ENCODE peak calls at places on chromosomes 16 and 17, in ten cellular contexts. Q is hepatocyte, Z is progenitor cell of endocrine pancreas, X is natural killer cell, A is kidney epithelial cell, N is WTC11, V is esophagus squamous epithelium, H is lower leg skin, U is heart right ventricle, K is AG09309. E is an unnamed sample.

GRCh38 chr16:4487955-4488481 is 11.8 kb downstream of the HMOX2 start:
- DNase-seq in Q (no peak), Z (no peak), X (no peak), A (peak; percentile 61), N (no peak), V (no peak), H (no peak), U (no peak), K (no peak), E (no peak)

GRCh38 chr17:67212716-67213417 is 32.1 kb downstream of the HELZ start:
- DNase-seq in Q (no peak), Z (no peak), X (no peak), A (no peak), N (no peak), V (no peak), H (no peak), U (no peak), K (no peak), E (no peak)

GRCh38 chr16:87708181-87708580 is 57.6 kb downstream of the KLHDC4 start:
- DNase-seq in Q (no peak), Z (no peak), X (no peak), A (no peak), N (no peak), V (no peak), H (no peak), U (no peak), K (no peak), E (no peak)

GRCh38 chr17:72604518-72604917 is 483.7 kb downstream of the SOX9 start:
- DNase-seq in Q (no peak), Z (no peak), X (no peak), A (no peak), N (no peak), V (no peak), H (no peak), U (no peak), K (no peak), E (no peak)

GRCh38 chr16:85169333-85170065 is 57.2 kb upstream of the CIBAR2 start:
- DNase-seq in Q (no peak), Z (no peak), X (no peak), A (no peak), N (peak; percentile 41), V (no peak), H (no peak), U (no peak), K (no peak), E (no peak)

GRCh38 chr17:33012522-33013033 is 20.9 kb downstream of the SPACA3 start:
- DNase-seq in Q (peak; percentile 77), Z (no peak), X (no peak), A (peak; percentile 62), N (no peak), V (no peak), H (no peak), U (no peak), K (peak; percentile 40), E (no peak)

GRCh38 chr16:63890723-63891122 is 1231.1 kb downstream of the CDH11 start:
- DNase-seq in Q (no peak), Z (no peak), X (no peak), A (no peak), N (no peak), V (no peak), H (no peak), U (no peak), K (no peak), E (no peak)

GRCh38 chr16:47424846-47425245 is 36.0 kb downstream of the ITFG1 start:
- DNase-seq in Q (no peak), Z (no peak), X (no peak), A (no peak), N (peak; percentile 62), V (no peak), H (no peak), U (no peak), K (no peak), E (no peak)

GRCh38 chr17:45107286-45107685 is 25.0 kb downstream of the PLCD3 start:
- DNase-seq in Q (no peak), Z (no peak), X (no peak), A (no peak), N (no peak), V (no peak), H (no peak), U (no peak), K (no peak), E (no peak)

GRCh38 chr17:45108051-45108450 is 24.3 kb downstream of the PLCD3 start:
- DNase-seq in Q (no peak), Z (no peak), X (no peak), A (no peak), N (no peak), V (no peak), H (no peak), U (no peak), K (no peak), E (no peak)

GRCh38 chr17:45110676-45111611 is 21.4 kb downstream of the PLCD3 start:
- DNase-seq in Q (no peak), Z (no peak), X (no peak), A (no peak), N (no peak), V (no peak), H (no peak), U (no peak), K (no peak), E (no peak)

GRCh38 chr17:45106582-45106981 is 25.7 kb downstream of the PLCD3 start:
- DNase-seq in Q (no peak), Z (no peak), X (no peak), A (no peak), N (no peak), V (no peak), H (no peak), U (no peak), K (no peak), E (no peak)

DNA sequence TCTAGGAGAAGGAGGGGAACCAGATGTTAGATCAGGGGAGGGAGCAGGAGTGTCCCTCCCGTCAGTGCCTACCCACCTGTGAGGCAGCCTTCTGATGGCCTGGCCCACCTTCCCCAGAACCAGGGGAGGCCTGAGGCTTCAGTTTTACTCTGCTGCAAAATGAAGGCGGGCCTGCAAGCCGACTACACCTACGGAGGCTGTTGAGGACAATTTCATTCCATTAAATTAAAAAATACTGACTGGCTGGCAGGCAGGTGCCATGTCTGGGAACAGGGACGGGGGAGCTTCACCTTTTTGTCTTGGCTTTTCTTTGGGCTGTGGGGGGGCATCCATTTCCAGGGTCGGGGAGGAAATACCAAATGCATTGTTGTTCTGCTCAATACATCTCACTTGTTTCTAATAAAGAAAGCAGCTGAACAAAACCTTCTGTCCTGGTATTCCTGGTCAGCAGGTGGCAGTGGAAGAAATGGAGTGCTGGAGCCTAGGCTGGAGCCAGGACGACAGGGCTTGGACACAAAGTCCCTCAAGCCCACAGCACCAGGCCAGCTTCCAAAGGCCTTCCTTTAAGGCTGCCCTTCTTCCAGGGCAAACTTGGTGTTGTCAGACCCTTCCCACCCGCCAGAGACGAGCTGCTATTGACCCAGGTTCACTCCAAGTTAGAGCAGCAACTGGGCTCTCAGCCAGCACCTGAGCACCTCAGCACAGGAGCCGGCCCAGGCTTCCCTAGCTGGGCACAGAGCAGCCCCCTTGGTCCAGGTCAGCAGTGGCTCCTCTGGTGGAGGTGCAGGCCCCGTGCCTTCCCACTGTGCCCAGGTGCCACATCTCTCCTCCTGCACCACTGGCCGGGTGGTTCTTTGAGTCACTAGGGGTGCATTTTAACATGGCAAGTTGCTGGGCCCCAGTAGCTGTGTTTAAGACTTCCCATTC is 23.5 kb downstream of the PLCD3 start:
- DNase-seq in Q (no peak), Z (no peak), X (no peak), A (no peak), N (no peak), V (no peak), H (no peak), U (no peak), K (no peak), E (no peak)
- TF ChIP-seq CTCF in Q (peak; percentile 16), Z (no peak), X (no peak), A (no peak), N (no peak), V (no peak), H (no peak), U (peak; percentile 28), K (no peak), E (no peak)

GRCh38 chr16:49350265-49351103 is 23.1 kb upstream of the C16orf78 start:
- DNase-seq in Q (peak; percentile 68), Z (peak; percentile 63), X (peak; percentile 21), A (no peak), N (peak; percentile 86), V (no peak), H (peak; percentile 26), U (peak; percentile 67), K (no peak), E (no peak)

GRCh38 chr16:49347476-49347875 is 26.1 kb upstream of the C16orf78 start:
- DNase-seq in Q (no peak), Z (no peak), X (no peak), A (no peak), N (no peak), V (no peak), H (no peak), U (no peak), K (no peak), E (no peak)

GRCh38 chr16:49349446-49350168 is 24.0 kb upstream of the C16orf78 start:
- DNase-seq in Q (no peak), Z (no peak), X (no peak), A (no peak), N (no peak), V (no peak), H (no peak), U (no peak), K (no peak), E (no peak)

GRCh38 chr16:49346459-49346858 is 27.1 kb upstream of the C16orf78 start:
- DNase-seq in Q (no peak), Z (no peak), X (no peak), A (no peak), N (no peak), V (no peak), H (no peak), U (no peak), K (no peak), E (no peak)

DNA sequence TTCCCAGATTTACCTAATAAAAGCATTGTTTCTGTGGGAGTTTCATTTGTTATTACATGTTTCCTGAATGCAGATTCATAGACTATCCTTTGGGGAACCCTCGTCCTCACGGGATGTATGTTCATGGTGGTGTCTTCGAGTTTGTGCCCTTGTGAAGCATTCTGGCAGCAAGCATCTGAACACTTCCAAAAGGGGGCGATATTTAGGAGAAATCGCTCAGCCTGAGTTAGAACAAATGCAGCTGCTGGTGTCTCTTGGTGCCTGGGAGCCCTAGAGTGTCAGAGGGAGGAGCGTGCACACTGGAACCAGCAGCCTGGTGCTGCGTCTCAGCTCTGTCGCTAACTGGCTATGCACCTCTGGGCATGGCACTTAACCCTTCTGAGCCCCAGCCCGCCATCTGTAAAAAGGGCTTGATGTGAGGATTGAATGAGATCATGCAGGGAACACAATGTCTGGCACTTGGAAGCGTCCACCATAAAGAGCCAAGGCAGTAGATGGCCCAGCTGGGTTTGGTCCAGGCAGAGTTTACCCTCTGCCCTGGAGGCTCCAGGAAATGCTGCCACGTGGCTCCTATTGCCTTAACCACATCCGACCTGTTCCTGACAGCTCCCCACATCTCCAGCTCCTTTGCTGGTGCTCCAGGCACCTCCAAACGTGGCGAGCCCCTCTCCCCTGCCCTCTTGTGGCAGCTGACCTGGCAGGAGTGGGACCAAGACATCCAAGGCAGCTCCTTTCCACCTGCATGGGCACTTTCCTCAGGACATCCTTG is 25.0 kb upstream of the C16orf78 start:
- DNase-seq in Q (no peak), Z (no peak), X (no peak), A (no peak), N (peak; percentile 42), V (no peak), H (no peak), U (no peak), K (no peak), E (no peak)
- TF ChIP-seq CTCF in Q (no peak), Z (no peak), X (no peak), A (peak; percentile 3), N (no peak), V (no peak), H (no peak), U (no peak), K (no peak), E (peak; percentile 13)

GRCh38 chr17:21095735-21096134 is 31.0 kb upstream of the DHRS7B start:
- DNase-seq in Q (no peak), Z (no peak), X (no peak), A (no peak), N (no peak), V (no peak), H (no peak), U (no peak), K (no peak), E (no peak)
- TF ChIP-seq CTCF in Q (no peak), Z (no peak), X (no peak), A (no peak), N (no peak), V (no peak), H (no peak), U (no peak), K (no peak), E (no peak)

DNA sequence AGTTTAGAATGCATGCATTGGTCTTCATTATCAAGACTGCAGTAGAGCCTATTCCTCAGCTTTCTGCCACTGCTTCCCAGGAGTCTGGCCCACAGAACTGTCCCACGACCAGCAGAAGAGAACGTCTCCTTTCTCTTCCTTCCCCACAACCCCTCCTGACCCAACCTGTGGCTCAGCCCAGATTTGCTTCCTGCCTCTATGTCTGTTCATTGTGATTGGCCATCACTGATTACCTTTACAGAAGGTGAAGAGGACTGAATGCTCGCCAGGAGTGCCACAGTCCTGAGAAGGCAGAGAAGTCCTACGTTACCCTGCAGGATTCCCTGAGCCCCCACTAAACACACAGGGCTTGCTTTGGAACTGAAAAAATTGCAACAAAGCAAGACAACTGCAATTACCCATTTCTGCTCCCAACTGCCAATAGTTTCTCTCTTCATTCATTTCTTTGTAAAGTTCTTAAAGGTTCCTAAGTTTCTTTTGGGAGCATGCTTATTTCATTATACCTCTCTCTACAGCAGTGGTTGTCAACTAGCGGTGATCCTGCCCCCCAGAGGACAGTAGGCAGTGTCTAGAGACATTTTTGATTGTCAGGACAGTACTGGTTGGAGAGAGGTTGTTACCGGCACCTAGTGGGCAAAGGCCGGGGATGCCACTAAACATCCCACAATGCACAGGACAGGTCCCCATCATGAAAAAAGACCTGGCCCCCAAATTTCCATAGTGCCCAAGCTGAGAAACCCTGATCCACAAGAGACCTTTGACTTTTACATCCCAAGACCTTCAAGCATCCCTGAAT is 4.5 kb upstream of the NAT9 start:
- DNase-seq in Q (no peak), Z (no peak), X (peak; percentile 35), A (no peak), N (peak; percentile 58), V (no peak), H (no peak), U (no peak), K (no peak), E (no peak)
- TF ChIP-seq CTCF in Q (peak; percentile 43), Z (peak; percentile 34), X (peak; percentile 69), A (peak; percentile 42), N (no peak), V (peak; percentile 21), H (no peak), U (peak; percentile 28), K (peak; percentile 35), E (peak; percentile 63)

E was measured in type B pancreatic cell.